ENCODE peak calls at places on chromosome 18, in five cellular contexts. V is foreskin fibroblast, S is heart left ventricle, H is choroid plexus epithelial cell, X is fibroblast of pulmonary artery. Q is an unnamed sample.

GRCh38 chr18:41965856-41966255 is 10.8 kb downstream of the PIK3C3 start:
- DNase-seq in V (no peak), S (no peak), H (peak; percentile 7), X (no peak), Q (no peak)

GRCh38 chr18:22840606-22841144 is 92.5 kb upstream of the RBBP8 start:
- DNase-seq in H (no peak), X (no peak), S (no peak), V (no peak), Q (no peak)

GRCh38 chr18:44098551-44099098 is 582.1 kb upstream of the SETBP1 start:
- DNase-seq in X (peak; percentile 56), V (peak; percentile 18), H (peak; percentile 79), S (no peak), Q (no peak)

GRCh38 chr18:79611040-79611681 is 68.4 kb upstream of the CTDP1 start:
- DNase-seq in H (peak; percentile 86), S (peak; percentile 76), X (peak; percentile 90), V (no peak), Q (peak; percentile 66)

GRCh38 chr18:8140841-8141501 is 468.3 kb upstream of the RAB12 start:
- DNase-seq in S (no peak), V (peak; percentile 88), H (peak; percentile 83), X (peak; percentile 76), Q (no peak)

GRCh38 chr18:37778417-37779165 is 213.0 kb upstream of the CELF4 start:
- DNase-seq in V (no peak), H (peak; percentile 32), X (peak; percentile 63), S (peak; percentile 61), Q (no peak)

GRCh38 chr18:13500891-13501887 is 225.2 kb downstream of the FAM210A start:
- DNase-seq in H (peak; percentile 62), S (peak; percentile 74), X (peak; percentile 63), V (peak; percentile 17), Q (no peak)

GRCh38 chr18:54852780-54853675 is 24.8 kb downstream of the RAB27B start:
- DNase-seq in S (no peak), X (peak; percentile 60), H (peak; percentile 70), V (peak; percentile 9), Q (no peak)

GRCh38 chr18:8654482-8655451 is 45.5 kb downstream of the RAB12 start:
- DNase-seq in H (peak; percentile 45), X (peak; percentile 49), S (no peak), V (no peak), Q (no peak)

GRCh38 chr18:79490593-79491551 is 95.1 kb downstream of the NFATC1 start:
- DNase-seq in S (peak; percentile 24), V (no peak), X (no peak), H (no peak), Q (no peak)

GRCh38 chr18:56316727-56317126 is 321.7 kb downstream of the TXNL1 start:
- DNase-seq in S (no peak), V (no peak), X (no peak), H (no peak), Q (no peak)

GRCh38 chr18:45275367-45276113 is 339.7 kb upstream of the SLC14A2 start:
- DNase-seq in S (no peak), X (peak; percentile 45), H (peak; percentile 67), V (peak; percentile 23), Q (no peak)

GRCh38 chr18:78978336-78979057 is 1.1 kb upstream of the SALL3 start:
- DNase-seq in X (no peak), S (no peak), H (no peak), V (no peak), Q (no peak)

GRCh38 chr18:3441290-3441689 is 8.7 kb upstream of the TGIF1 start:
- DNase-seq in H (peak; percentile 65), S (peak; percentile 34), V (no peak), X (peak; percentile 51), Q (no peak)
- TF ChIP-seq CTCF in H (peak; percentile 59), S (peak; percentile 54), V (peak; percentile 43), X (peak; percentile 31), Q (no peak)

DNA sequence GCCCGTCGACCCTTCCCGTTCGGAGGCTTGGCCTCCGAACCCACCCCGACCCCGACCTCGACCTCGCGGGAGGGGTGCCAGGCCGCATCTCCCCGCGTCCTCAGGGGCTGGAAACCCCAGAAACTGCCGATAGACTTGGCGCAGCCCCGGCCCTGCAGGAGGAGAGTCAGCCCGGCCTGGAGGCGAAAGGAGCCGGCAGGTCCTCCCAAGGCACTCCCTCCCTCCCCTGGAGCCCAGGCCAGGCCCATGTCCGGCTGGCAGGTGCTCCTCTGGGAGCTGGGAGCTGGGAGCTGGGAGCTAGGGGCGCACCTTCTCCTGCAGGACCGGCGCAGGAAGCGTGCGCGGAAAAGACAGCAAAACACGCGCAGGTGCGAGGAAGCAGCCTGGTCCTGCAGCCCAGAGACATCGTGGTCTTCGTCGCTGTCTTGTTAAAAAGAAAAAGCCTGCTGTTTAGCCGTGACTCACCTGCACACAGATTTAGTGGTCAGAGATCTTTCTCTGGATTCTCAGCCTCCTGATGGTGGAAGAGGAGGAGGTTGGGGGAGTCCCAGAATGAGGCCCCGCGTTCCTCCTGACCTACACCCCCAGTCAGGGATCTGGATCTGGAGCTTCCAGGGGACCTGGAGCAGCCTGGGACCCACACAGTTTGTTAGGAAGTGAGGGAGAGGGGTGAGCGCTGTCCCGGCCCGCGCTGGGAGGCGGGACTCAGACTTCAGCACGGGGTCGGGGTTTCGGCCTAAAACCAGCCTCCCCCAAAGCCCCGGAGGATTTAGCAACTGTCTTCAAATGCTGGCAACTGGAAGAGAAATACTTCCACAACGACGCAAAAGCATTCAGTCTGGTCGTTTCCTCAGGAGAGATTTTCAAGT is 702 bp upstream of the MBP start:
- DNase-seq in S (no peak), V (no peak), H (no peak), X (no peak), Q (peak; percentile 77)
- TF ChIP-seq CTCF in S (no peak), V (no peak), H (no peak), X (no peak), Q (no peak)

GRCh38 chr18:40935423-40935822 is 1019.6 kb upstream of the PIK3C3 start:
- DNase-seq in X (peak; percentile 52), V (no peak), S (no peak), H (peak; percentile 55), Q (no peak)
- TF ChIP-seq CTCF in X (peak; percentile 56), V (peak; percentile 57), S (peak; percentile 38), H (peak; percentile 66), Q (no peak)

DNA sequence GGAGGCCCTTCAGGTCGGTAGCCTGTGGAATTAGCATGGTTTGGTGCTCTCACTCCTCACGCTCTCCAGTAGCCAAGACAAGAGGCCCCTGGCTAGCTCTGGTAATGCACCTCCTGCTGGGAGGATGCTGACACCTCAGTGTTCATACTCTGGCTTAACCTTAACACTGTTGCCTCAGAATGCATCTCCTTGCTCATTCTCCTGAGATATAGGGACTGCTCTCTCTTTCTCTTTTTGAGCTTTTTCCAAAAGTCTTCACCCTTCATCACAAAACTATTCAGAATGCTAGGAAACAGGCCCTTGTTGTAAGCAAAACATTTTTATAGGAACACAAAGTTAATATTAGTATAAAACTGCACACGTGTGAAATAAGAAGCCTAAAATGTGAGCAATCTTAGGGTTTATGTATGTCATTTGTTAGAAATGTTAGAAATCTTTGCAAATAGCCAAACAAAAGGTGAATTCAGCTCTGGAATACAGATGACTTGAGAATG is 17.3 kb upstream of the IMPA2 start:
- DNase-seq in X (no peak), V (no peak), H (peak; percentile 89), S (no peak), Q (no peak)
- TF ChIP-seq CTCF in X (peak; percentile 24), V (peak; percentile 28), H (peak; percentile 48), S (no peak), Q (no peak)

GRCh38 chr18:24395049-24395780 is 2.4 kb downstream of the OSBPL1A start:
- DNase-seq in H (peak; percentile 40), S (no peak), V (peak; percentile 31), X (no peak), Q (no peak)

GRCh38 chr18:24398515-24398914 is 891 bp upstream of the OSBPL1A start:
- DNase-seq in V (peak; percentile 57), X (no peak), S (no peak), H (peak; percentile 39), Q (no peak)

GRCh38 chr18:24397131-24397693 is 412 bp downstream of the OSBPL1A start:
- DNase-seq in S (peak; percentile 39), V (peak; percentile 60), X (peak; percentile 87), H (peak; percentile 86), Q (no peak)

GRCh38 chr18:24396082-24396623 is 1.5 kb downstream of the OSBPL1A start:
- DNase-seq in H (no peak), V (no peak), S (no peak), X (no peak), Q (no peak)

GRCh38 chr18:24397694-24398365 is at the start of gene OSBPL1A:
- DNase-seq in S (peak; percentile 95), X (peak; percentile 94), V (peak; percentile 95), H (peak; percentile 91), Q (peak; percentile 97)
- TF ChIP-seq CTCF in S (peak; percentile 28), X (no peak), V (no peak), H (no peak), Q (no peak)

GRCh38 chr18:711693-712400 is 583 bp downstream of the ENOSF1 start:
- DNase-seq in H (peak; percentile 95), X (peak; percentile 96), S (peak; percentile 64), V (peak; percentile 89), Q (peak; percentile 79)
- TF ChIP-seq CTCF in H (no peak), X (no peak), S (no peak), V (no peak), Q (no peak)

GRCh38 chr18:51273435-51273834 is 76.0 kb upstream of the MEX3C start:
- DNase-seq in X (no peak), V (no peak), S (no peak), H (no peak), Q (no peak)

GRCh38 chr18:51279367-51279984 is 82.0 kb upstream of the MEX3C start:
- DNase-seq in S (no peak), V (no peak), X (no peak), H (no peak), Q (no peak)

GRCh38 chr18:51275712-51276473 is 78.4 kb upstream of the MEX3C start:
- DNase-seq in X (peak; percentile 50), S (peak; percentile 76), H (peak; percentile 89), V (no peak), Q (no peak)

DNA sequence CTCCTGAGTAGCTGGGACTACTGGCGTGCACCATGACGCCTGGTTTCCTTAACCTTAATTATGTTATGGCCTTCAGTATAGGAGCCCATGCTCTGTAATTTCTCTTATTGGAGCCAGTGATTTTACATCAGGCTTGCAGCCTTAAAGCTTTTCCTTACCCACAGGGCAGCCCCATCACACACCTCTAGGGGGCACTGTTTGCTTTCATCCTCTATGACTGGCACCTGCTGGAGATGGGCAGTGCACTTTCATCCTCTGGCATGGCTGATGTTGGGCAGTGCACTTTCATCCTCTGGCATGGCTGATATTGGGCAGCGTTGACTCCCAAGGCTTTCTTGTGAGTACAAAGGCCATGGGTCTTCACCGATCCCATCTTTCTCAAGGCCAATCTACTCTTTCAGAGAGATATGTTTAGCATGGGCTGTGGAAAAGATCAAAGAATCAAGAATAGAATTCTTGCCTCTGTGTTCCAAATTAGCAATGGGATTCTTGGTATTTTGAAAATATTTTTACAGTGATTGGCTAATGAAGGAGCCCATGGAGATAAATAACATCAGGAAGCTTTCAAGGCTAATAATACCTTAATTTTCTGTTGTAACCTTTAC is 80.7 kb upstream of the MEX3C start:
- DNase-seq in S (peak; percentile 31), V (no peak), H (peak; percentile 32), X (peak; percentile 58), Q (no peak)
- TF ChIP-seq CTCF in S (peak; percentile 53), V (peak; percentile 15), H (peak; percentile 63), X (peak; percentile 82), Q (no peak)

DNA sequence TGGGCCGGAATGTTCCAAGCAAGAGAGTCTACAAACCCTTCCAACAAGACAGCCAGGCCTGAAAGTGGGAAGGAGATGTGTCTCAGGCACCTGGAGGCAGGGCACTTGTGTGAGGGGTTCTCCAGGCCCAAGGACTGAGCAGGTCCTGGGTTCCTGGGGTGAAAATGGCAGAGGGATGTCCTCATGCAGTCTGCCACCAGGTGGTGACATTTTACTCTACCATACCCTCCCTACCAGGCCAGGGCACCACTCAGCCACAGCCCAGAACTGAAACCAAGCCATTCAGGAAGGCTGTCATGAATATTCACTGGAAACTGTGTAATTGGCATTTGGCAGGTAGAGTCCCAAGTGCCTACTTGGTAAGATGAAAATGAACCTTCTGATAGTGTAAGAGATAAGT is 185.2 kb downstream of the MYO5B start:
- DNase-seq in X (peak; percentile 37), S (peak; percentile 37), H (peak; percentile 53), V (peak; percentile 5), Q (no peak)
- TF ChIP-seq CTCF in X (peak; percentile 51), S (peak; percentile 56), H (peak; percentile 63), V (peak; percentile 34), Q (no peak)